ENCODE peak calls at places on chromosome 17, in seven cellular contexts. N is uterus, R is suprapubic skin, Q is A549, L is GM12891, K is ovary, W is HCT116. Y is an unnamed sample.

GRCh38 chr17:6901086-6901485 is 69.6 kb upstream of the TEKT1 start:
- DNase-seq in N (no peak), R (no peak), Q (no peak), L (no peak), K (no peak), W (no peak), Y (no peak)

GRCh38 chr17:79612468-79613194 is 1.8 kb upstream of the RBFOX3 start:
- DNase-seq in N (no peak), R (no peak), Q (peak), L (peak), K (no peak), W (peak), Y (no peak)

GRCh38 chr17:43377056-43377810 is 21.6 kb upstream of the ARL4D start:
- DNase-seq in N (peak), R (no peak), Q (no peak), L (no peak), K (no peak), W (no peak), Y (no peak)

GRCh38 chr17:27892866-27893769 is at the start of gene LYRM9:
- DNase-seq in N (peak), R (peak), Q (peak), L (peak), K (peak), W (peak), Y (peak)

GRCh38 chr17:47808830-47809480 is 12.6 kb downstream of the OSBPL7 start:
- DNase-seq in N (no peak), R (peak), Q (no peak), L (no peak), K (no peak), W (no peak), Y (no peak)

GRCh38 chr17:48510761-48511604 is 19.8 kb downstream of the HOXB1 start:
- DNase-seq in N (no peak), R (no peak), Q (no peak), L (no peak), K (no peak), W (no peak), Y (no peak)

GRCh38 chr17:19935169-19935568 is 42.5 kb downstream of the AKAP10 start:
- DNase-seq in N (no peak), R (no peak), Q (no peak), L (no peak), K (no peak), W (no peak), Y (no peak)

GRCh38 chr17:42817866-42818265 is 6.2 kb downstream of the BECN1 start:
- DNase-seq in N (no peak), R (no peak), Q (no peak), L (no peak), K (no peak), W (no peak), Y (no peak)

GRCh38 chr17:13792314-13792713 is 190.6 kb upstream of the HS3ST3A1 start:
- DNase-seq in N (no peak), R (no peak), Q (no peak), L (no peak), K (no peak), W (no peak), Y (no peak)

GRCh38 chr17:28008526-28008925 is 34.0 kb upstream of the NLK start:
- DNase-seq in N (no peak), R (no peak), Q (peak), L (no peak), K (no peak), W (peak), Y (peak)

GRCh38 chr17:62792122-62792800 is 15.9 kb downstream of the MARCHF10 start:
- DNase-seq in N (no peak), R (no peak), Q (peak), L (no peak), K (no peak), W (peak), Y (no peak)

GRCh38 chr17:28892024-28892423 is 5.5 kb downstream of the FLOT2 start:
- DNase-seq in N (no peak), R (no peak), Q (no peak), L (no peak), K (no peak), W (no peak), Y (no peak)

GRCh38 chr17:27849474-27850185 is 43.5 kb downstream of the LYRM9 start:
- DNase-seq in N (no peak), R (no peak), Q (no peak), L (no peak), K (no peak), W (no peak), Y (no peak)

GRCh38 chr17:68805609-68806008 is 149.6 kb downstream of the ABCA8 start:
- DNase-seq in N (no peak), R (no peak), Q (no peak), L (no peak), K (no peak), W (no peak), Y (no peak)

GRCh38 chr17:56751145-56751743 is 82.5 kb downstream of the C17orf67 start:
- DNase-seq in N (no peak), R (no peak), Q (no peak), L (no peak), K (no peak), W (no peak), Y (no peak)

GRCh38 chr17:1727876-1728630 is 3.5 kb downstream of the WDR81 start:
- DNase-seq in N (peak), R (no peak), Q (no peak), L (no peak), K (peak), W (no peak), Y (no peak)

GRCh38 chr17:54844262-54844661 is 56.4 kb upstream of the TOM1L1 start:
- DNase-seq in N (no peak), R (no peak), Q (no peak), L (no peak), K (no peak), W (no peak), Y (no peak)

GRCh38 chr17:6163632-6164319 is 93.6 kb downstream of the WSCD1 start:
- DNase-seq in N (no peak), R (no peak), Q (no peak), L (no peak), K (no peak), W (no peak), Y (no peak)

GRCh38 chr17:69997332-69997731 is 77.7 kb upstream of the KCNJ16 start:
- DNase-seq in N (no peak), R (no peak), Q (no peak), L (no peak), K (no peak), W (no peak), Y (no peak)

GRCh38 chr17:51298508-51299371 is 38.4 kb downstream of the UTP18 start:
- DNase-seq in N (no peak), R (no peak), Q (peak), L (no peak), K (no peak), W (peak), Y (no peak)

GRCh38 chr17:59643159-59643857 is 23.6 kb downstream of the CLTC start:
- DNase-seq in N (no peak), R (no peak), Q (no peak), L (no peak), K (no peak), W (no peak), Y (no peak)

GRCh38 chr17:58783380-58783779 is 27.7 kb downstream of the PPM1E start:
- DNase-seq in N (no peak), R (no peak), Q (no peak), L (no peak), K (no peak), W (no peak), Y (no peak)

GRCh38 chr17:43530303-43531081 is 15.6 kb downstream of the ETV4 start:
- DNase-seq in N (peak), R (peak), Q (no peak), L (no peak), K (peak), W (peak), Y (peak)

GRCh38 chr17:28555022-28555421 is 2.6 kb upstream of the UNC119 start:
- DNase-seq in N (no peak), R (no peak), Q (no peak), L (no peak), K (no peak), W (no peak), Y (no peak)

GRCh38 chr17:82915697-82916027 is 75.8 kb upstream of the ZNF750 start:
- DNase-seq in N (no peak), R (no peak), Q (no peak), L (no peak), K (no peak), W (no peak), Y (no peak)

GRCh38 chr17:82912571-82913089 is 72.8 kb upstream of the ZNF750 start:
- DNase-seq in N (no peak), R (no peak), Q (no peak), L (no peak), K (no peak), W (no peak), Y (no peak)

GRCh38 chr17:82914375-82914774 is 74.6 kb upstream of the ZNF750 start:
- DNase-seq in N (no peak), R (no peak), Q (peak), L (peak), K (no peak), W (no peak), Y (no peak)

GRCh38 chr17:82913304-82914043 is 73.7 kb upstream of the ZNF750 start:
- DNase-seq in N (no peak), R (no peak), Q (peak), L (no peak), K (no peak), W (no peak), Y (no peak)

GRCh38 chr17:82915010-82915696 is 75.3 kb upstream of the ZNF750 start:
- DNase-seq in N (no peak), R (no peak), Q (no peak), L (no peak), K (no peak), W (no peak), Y (no peak)
- TF ChIP-seq POLR2A in N (no peak), R (no peak), Q (no peak), L (no peak), K (no peak), W (no peak), Y (no peak)

GRCh38 chr17:75831032-75831567 is 13.1 kb downstream of the UNC13D start:
- DNase-seq in N (no peak), R (no peak), Q (no peak), L (no peak), K (no peak), W (no peak), Y (no peak)

GRCh38 chr17:75828741-75829140 is 15.5 kb downstream of the UNC13D start:
- DNase-seq in N (no peak), R (no peak), Q (no peak), L (no peak), K (no peak), W (no peak), Y (no peak)

GRCh38 chr17:75832164-75832651 is 12.0 kb downstream of the UNC13D start:
- DNase-seq in N (peak), R (no peak), Q (no peak), L (no peak), K (no peak), W (no peak), Y (peak)

GRCh38 chr17:75829747-75830146 is 14.5 kb downstream of the UNC13D start:
- DNase-seq in N (no peak), R (no peak), Q (no peak), L (no peak), K (no peak), W (no peak), Y (no peak)

GRCh38 chr17:75830168-75831031 is 13.8 kb downstream of the UNC13D start:
- DNase-seq in N (no peak), R (no peak), Q (peak), L (no peak), K (no peak), W (no peak), Y (no peak)
- TF ChIP-seq POLR2A in N (no peak), R (no peak), Q (no peak), L (no peak), K (no peak), W (no peak), Y (no peak)

GRCh38 chr17:53141731-53142130 is 681.0 kb upstream of the KIF2B start:
- DNase-seq in N (no peak), R (no peak), Q (no peak), L (no peak), K (no peak), W (no peak), Y (no peak)

GRCh38 chr17:53137919-53138318 is 684.8 kb upstream of the KIF2B start:
- DNase-seq in N (no peak), R (no peak), Q (no peak), L (no peak), K (no peak), W (no peak), Y (no peak)

GRCh38 chr17:53142890-53143289 is 679.8 kb upstream of the KIF2B start:
- DNase-seq in N (no peak), R (no peak), Q (no peak), L (no peak), K (no peak), W (no peak), Y (no peak)

GRCh38 chr17:53135969-53136368 is 686.8 kb upstream of the KIF2B start:
- DNase-seq in N (no peak), R (no peak), Q (no peak), L (no peak), K (no peak), W (no peak), Y (no peak)

GRCh38 chr17:53141280-53141679 is 681.4 kb upstream of the KIF2B start:
- DNase-seq in N (no peak), R (no peak), Q (no peak), L (no peak), K (no peak), W (no peak), Y (no peak)
- TF ChIP-seq POLR2A in N (no peak), R (no peak), Q (no peak), L (no peak), K (no peak), W (no peak), Y (no peak)

GRCh38 chr17:65557349-65558310 is 3.8 kb downstream of the AXIN2 start:
- DNase-seq in N (no peak), R (no peak), Q (peak), L (no peak), K (no peak), W (peak), Y (no peak)
- TF ChIP-seq POLR2A in N (no peak), R (no peak), Q (no peak), L (no peak), K (no peak), W (no peak), Y (no peak)